ENCODE peak calls at places on chromosomes 12 and 14, in six cellular contexts. A is fibroblast of lung, F is astrocyte, C is hepatocyte, O is HCT116, Y is K562. T is an unnamed sample.

GRCh38 chr12:1932264-1932777 is 13.9 kb upstream of the CACNA2D4 start:
- DNase-seq in A (peak), F (peak), C (peak), O (no peak), Y (no peak), T (no peak)

GRCh38 chr12:34402228-34402898 is 380.1 kb downstream of the ALG10 start:
- DNase-seq in A (no peak), F (no peak), C (peak), O (no peak), Y (peak), T (no peak)

GRCh38 chr14:68143341-68143807 is 323.8 kb downstream of the RAD51B start:
- DNase-seq in A (peak), F (peak), C (peak), O (no peak), Y (no peak), T (no peak)

GRCh38 chr14:95248422-95248821 is 71.3 kb downstream of the CLMN start:
- DNase-seq in A (no peak), F (peak), C (no peak), O (no peak), Y (no peak), T (no peak)

GRCh38 chr12:105640780-105641179 is 310.3 kb downstream of the C12orf75 start:
- DNase-seq in A (no peak), F (peak), C (no peak), O (no peak), Y (no peak), T (no peak)

GRCh38 chr12:34033628-34034296 is 11.5 kb downstream of the ALG10 start:
- DNase-seq in A (peak), F (peak), C (peak), O (peak), Y (peak), T (peak)

GRCh38 chr12:123889000-123889399 is 83.6 kb downstream of the CCDC92 start:
- DNase-seq in A (no peak), F (no peak), C (no peak), O (no peak), Y (no peak), T (no peak)

GRCh38 chr12:39620664-39621658 is 1.4 kb upstream of the ABCD2 start:
- DNase-seq in A (peak), F (no peak), C (no peak), O (no peak), Y (no peak), T (peak)

GRCh38 chr14:76654573-76654955 is 106.7 kb upstream of the VASH1 start:
- DNase-seq in A (no peak), F (no peak), C (no peak), O (no peak), Y (no peak), T (no peak)

GRCh38 chr14:53951661-53952265 is 4.9 kb downstream of the BMP4 start:
- DNase-seq in A (peak), F (no peak), C (peak), O (no peak), Y (no peak), T (no peak)

GRCh38 chr14:96177766-96178377 is 26.8 kb upstream of the BDKRB2 start:
- DNase-seq in A (no peak), F (no peak), C (peak), O (no peak), Y (no peak), T (no peak)

GRCh38 chr14:73460691-73461127 is 2.4 kb upstream of the NUMB start:
- DNase-seq in A (peak), F (peak), C (no peak), O (no peak), Y (no peak), T (no peak)

GRCh38 chr12:89470741-89471504 is 53.7 kb downstream of the GALNT4 start:
- DNase-seq in A (peak), F (peak), C (peak), O (peak), Y (peak), T (peak)

GRCh38 chr14:104009297-104009696 is 67.0 kb upstream of the RD3L start:
- DNase-seq in A (no peak), F (no peak), C (no peak), O (no peak), Y (no peak), T (no peak)
- TF ChIP-seq EZH2 in A (no peak), F (no peak), C (no peak), O (no peak), Y (no peak), T (no peak)

DNA sequence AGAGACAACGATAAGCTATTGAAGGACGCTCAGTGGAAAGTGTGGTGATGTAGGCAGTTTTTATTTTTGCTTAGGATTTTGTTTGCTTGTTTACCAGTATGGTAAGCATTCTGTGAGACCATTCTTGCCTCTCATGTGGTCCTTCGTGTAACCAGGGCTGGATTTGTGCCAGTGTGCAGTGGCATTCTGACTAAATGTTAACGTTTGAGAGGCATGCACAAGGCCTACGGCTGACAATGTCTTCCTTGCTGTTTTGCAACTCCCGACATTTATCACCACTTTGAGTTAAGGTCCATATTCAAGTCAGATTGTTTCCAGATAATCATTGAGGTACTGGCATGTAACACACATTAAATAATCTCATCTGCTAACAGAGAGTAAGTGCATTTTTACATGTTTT is 102.3 kb upstream of the BCAT1 start:
- DNase-seq in A (no peak), F (no peak), C (no peak), O (no peak), Y (no peak), T (no peak)
- TF ChIP-seq EZH2 in A (no peak), F (no peak), C (no peak), O (no peak), Y (no peak), T (no peak)

DNA sequence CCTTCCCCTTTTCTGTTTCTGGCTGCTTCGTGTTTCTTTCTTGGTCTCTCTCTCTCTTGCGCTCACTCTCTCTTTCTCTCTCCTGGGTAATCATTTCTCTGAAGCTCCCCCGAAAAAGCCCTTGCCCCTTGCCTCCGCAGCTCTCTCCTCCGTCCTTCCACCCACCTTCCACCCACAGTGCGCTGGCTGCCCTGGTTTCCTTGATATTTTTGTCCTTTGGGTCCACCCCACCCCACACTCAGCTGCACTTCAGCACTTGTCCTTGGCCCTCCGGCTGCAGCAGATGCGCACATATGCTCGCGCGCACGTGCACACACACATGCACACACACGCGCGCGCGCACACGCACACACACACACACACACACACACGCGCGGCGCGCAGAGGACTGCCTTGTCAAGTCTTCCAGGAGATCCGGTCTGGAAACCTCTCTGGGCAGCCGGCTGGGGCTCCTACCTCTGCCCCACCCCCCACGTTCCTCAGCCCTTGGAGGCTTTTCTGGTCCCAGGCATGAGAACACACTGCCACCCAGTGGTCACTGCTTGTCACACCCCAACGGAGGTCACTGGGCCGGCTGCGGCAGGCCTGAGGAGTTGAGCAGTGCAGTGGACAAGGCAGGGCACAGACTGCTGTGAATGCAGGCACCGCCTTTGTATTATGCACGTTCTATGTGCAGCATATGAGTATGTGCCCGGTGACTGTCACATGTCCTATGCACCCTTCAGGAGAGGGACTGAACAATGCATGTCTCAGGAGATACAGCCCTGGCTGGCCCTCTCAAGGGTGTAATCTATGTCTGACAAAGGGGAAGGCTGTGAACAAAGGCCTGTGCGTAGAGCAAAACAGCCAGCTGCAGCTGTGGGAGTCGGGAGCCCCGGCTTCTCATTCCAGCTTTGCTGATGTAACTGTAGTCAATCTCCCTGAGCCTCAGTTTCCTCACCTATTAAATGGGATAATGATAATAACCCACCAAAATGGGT is 6.5 kb downstream of the LAG3 start:
- DNase-seq in A (peak), F (peak), C (peak), O (peak), Y (peak), T (peak)
- TF ChIP-seq EZH2 in A (no peak), F (no peak), C (no peak), O (no peak), Y (no peak), T (no peak)

GRCh38 chr12:69331846-69332684 is 16.1 kb upstream of the LYZ start:
- DNase-seq in A (no peak), F (no peak), C (no peak), O (no peak), Y (no peak), T (no peak)

GRCh38 chr12:69329669-69330428 is 18.3 kb upstream of the LYZ start:
- DNase-seq in A (no peak), F (no peak), C (no peak), O (no peak), Y (no peak), T (no peak)

GRCh38 chr12:69331482-69331845 is 16.7 kb upstream of the LYZ start:
- DNase-seq in A (peak), F (no peak), C (no peak), O (no peak), Y (no peak), T (no peak)

GRCh38 chr12:69332815-69333358 is 15.3 kb upstream of the LYZ start:
- DNase-seq in A (no peak), F (no peak), C (peak), O (no peak), Y (no peak), T (no peak)

GRCh38 chr12:69330475-69331473 is 17.4 kb upstream of the LYZ start:
- DNase-seq in A (peak), F (no peak), C (peak), O (no peak), Y (peak), T (peak)
- TF ChIP-seq EZH2 in A (no peak), F (no peak), C (no peak), O (no peak), Y (no peak), T (no peak)

DNA sequence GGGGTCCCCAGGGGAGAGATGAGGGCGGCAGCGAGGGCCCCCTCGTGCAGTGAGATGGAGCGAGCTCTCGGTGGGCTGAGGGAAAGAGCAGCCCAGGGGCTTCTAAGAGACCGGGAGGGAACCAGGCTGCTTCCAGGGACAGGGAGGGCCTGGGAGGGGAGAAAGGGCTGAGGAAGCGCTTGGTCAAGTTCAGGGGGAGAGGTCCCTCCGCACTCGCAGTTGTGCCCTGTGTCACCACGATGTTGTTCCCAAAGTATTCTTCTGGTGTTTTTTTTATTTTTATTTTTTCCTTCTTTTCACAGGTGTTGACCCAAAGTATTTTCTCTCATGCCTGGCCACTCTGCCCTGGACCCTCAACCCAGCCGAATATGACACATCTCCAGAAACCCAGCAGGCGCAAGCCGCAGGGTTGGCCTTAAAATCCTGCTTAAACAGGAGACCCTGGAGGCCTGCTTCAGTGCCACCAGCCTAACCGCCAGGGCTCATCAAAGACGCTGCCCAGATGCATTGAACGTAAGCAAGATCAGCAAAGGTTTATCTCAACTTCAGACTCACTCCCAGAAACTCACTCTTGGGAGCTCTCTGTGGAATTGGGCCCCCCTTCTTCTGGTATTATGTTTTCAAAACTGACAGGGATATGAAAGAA is 16.2 kb downstream of the TNFAIP2 start:
- DNase-seq in A (no peak), F (no peak), C (no peak), O (no peak), Y (no peak), T (no peak)
- TF ChIP-seq EZH2 in A (no peak), F (no peak), C (no peak), O (no peak), Y (no peak), T (no peak)

GRCh38 chr14:104718871-104719270 is 5.2 kb upstream of the ADSS1 start:
- DNase-seq in A (no peak), F (no peak), C (no peak), O (no peak), Y (no peak), T (no peak)

GRCh38 chr14:104717646-104718045 is 6.4 kb upstream of the ADSS1 start:
- DNase-seq in A (no peak), F (no peak), C (no peak), O (no peak), Y (no peak), T (no peak)

GRCh38 chr14:104717137-104717536 is 6.9 kb upstream of the ADSS1 start:
- DNase-seq in A (no peak), F (no peak), C (no peak), O (no peak), Y (no peak), T (no peak)

GRCh38 chr14:104718147-104718546 is 5.9 kb upstream of the ADSS1 start:
- DNase-seq in A (no peak), F (no peak), C (no peak), O (no peak), Y (no peak), T (no peak)

DNA sequence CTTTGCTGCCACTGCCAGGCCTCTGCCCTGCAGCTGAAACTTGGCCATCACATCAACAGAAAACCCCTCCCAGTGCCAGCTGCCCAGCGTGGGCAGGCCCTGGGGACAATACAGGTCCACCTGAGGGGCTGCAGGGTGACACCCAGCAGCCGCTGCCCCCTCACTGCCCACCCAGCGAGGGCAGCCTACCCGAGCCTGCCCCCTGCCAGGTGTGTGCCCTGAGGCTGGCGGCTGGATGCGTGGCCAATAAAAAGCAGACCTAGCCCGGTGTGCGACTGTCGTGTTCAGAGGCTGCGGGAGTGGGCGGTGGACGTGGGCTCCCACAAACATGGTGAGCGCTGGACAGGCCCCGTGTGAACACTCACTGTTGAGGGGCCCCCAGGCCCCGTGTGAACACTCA is 4.7 kb upstream of the ADSS1 start:
- DNase-seq in A (no peak), F (no peak), C (no peak), O (no peak), Y (no peak), T (no peak)
- TF ChIP-seq EZH2 in A (no peak), F (no peak), C (no peak), O (no peak), Y (no peak), T (no peak)

DNA sequence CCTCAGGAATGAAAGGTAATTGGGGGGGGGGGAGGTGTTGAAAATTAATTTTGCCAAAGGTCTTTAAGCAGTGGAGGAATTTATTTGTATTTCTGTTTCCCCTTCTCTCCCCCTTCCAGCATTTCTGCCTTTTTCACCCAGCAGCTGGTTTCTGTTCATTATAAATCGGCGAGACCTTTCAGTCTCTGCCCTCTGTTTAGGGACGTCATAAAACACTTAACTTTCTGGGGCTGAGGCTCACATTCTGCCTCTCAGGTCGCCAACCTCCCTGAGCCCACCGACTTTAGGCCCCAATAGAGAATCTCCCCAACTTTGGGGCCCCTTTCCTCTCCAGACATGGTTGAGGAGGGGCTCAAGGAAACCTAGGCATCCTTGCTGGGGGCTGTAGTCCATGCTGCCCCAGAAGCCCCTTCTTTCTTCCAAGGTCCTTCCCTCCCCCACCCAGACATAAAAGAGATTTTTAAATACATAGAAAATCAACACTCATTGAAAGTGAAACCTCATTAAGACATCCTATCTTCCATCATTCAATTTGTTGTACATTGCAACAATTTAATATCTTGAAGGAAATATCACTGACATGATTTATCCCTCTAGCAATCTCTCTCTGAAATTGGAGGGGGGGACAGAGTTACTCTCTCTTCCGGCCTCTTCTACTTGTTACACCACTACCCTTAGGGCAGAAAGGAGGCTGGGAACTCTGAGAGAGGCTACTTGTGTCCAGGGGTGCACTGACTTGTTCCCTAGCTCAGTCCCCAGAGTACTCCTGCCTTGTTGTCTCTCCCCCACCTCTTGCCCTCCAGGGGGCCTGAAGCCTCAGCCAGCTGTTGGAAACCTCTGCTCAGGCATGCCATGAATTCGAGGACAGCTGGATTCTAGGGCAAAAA is 2.5 kb upstream of the HOXC6 start:
- DNase-seq in A (no peak), F (no peak), C (no peak), O (no peak), Y (no peak), T (no peak)
- TF ChIP-seq EZH2 in A (peak), F (peak), C (no peak), O (no peak), Y (no peak), T (no peak)

GRCh38 chr12:94650143-94651056 is at the start of gene TMCC3:
- DNase-seq in A (peak), F (no peak), C (peak), O (no peak), Y (no peak), T (peak)
- TF ChIP-seq EZH2 in A (peak), F (no peak), C (no peak), O (no peak), Y (no peak), T (no peak)

DNA sequence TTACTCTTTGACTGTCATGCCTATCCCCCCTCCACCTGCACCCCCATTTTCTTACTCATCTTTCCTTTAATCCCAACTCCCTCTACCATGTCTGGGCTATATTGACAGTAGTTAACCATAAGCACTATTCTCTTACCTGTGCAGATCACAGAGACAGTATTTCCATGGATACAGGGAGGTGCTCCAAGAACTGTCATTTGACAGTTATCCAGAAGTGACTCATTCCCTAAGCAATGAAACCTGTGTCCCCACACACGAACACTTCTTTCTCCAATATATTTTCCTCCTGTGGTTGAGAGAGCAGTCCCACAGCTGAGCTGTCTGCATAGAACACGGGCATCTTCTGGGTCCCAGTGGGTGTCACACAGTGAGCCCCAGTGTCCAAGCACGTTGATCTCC is 68.8 kb downstream of the CD163L1 start:
- DNase-seq in A (no peak), F (no peak), C (peak), O (no peak), Y (no peak), T (no peak)
- TF ChIP-seq EZH2 in A (no peak), F (no peak), C (no peak), O (no peak), Y (no peak), T (no peak)

DNA sequence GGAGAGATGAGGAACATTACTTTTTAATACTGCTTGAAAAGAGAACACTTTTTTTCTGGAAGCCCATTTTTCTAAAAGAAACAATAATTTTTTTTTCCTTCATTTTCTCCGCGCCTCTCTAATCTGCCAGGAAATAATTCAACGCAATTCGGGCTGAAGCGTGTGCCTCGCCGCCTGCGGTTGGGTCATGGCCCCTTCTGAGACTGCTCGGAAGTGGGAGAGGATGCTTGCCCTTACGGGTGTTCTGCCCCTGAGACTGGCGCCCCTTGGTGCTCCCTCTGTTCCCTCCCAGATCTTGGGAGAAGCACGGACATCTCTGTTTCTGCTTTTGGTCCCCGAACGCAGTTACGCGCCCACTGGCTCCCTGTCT is 332 bp upstream of the TBC1D30 start:
- DNase-seq in A (no peak), F (no peak), C (no peak), O (no peak), Y (no peak), T (no peak)
- TF ChIP-seq EZH2 in A (no peak), F (no peak), C (no peak), O (no peak), Y (no peak), T (no peak)